ENCODE peak calls at places on chromosomes 13 and 19, in eight cellular contexts. C is Kasumi-1; Y is ACHN; K is lower leg skin; Z is SW480; M is NCI-H446; O is stomach; X is stimulated activated naive CD8-positive, alpha-beta T cell treated with anti-CD3 and anti-CD28 coated beads, Interleukin-15, Interleukin-2, amounts not matched to agents 100 U/mL and 50 U/mL, for 24 hours. W is an unnamed sample.

GRCh38 chr13:93227906-93228801 is 1.5 kb downstream of the GPC6 start:
- DNase-seq in C (no peak), Y (peak; percentile 76), K (no peak), Z (no peak), M (no peak), O (peak; percentile 28), X (no peak), W (no peak)

GRCh38 chr13:111114362-111115050 is 604 bp upstream of the ARHGEF7 start:
- DNase-seq in C (no peak), Y (no peak), K (peak; percentile 40), Z (peak; percentile 37), M (no peak), O (no peak), X (peak; percentile 10), W (no peak)

GRCh38 chr19:45782162-45782623 is at the start of gene DMPK:
- DNase-seq in C (no peak), Y (no peak), K (no peak), Z (no peak), M (no peak), O (no peak), X (no peak), W (no peak)

GRCh38 chr13:105410602-105411001 is 1124.9 kb downstream of the EFNB2 start:
- DNase-seq in C (no peak), Y (no peak), K (peak; percentile 25), Z (no peak), M (no peak), O (peak; percentile 67), X (peak; percentile 43), W (peak; percentile 32)

GRCh38 chr19:2059422-2060201 is 8.6 kb upstream of the MKNK2 start:
- DNase-seq in C (no peak), Y (peak; percentile 83), K (peak; percentile 66), Z (peak; percentile 90), M (no peak), O (peak; percentile 92), X (no peak), W (peak; percentile 88)

GRCh38 chr19:29576761-29577661 is 29.1 kb upstream of the POP4 start:
- DNase-seq in C (no peak), Y (peak; percentile 8), K (no peak), Z (no peak), M (no peak), O (no peak), X (peak; percentile 39), W (no peak)

GRCh38 chr13:26785845-26786630 is 25.5 kb upstream of the GPR12 start:
- DNase-seq in C (peak; percentile 40), Y (no peak), K (peak; percentile 34), Z (peak; percentile 18), M (peak; percentile 26), O (peak; percentile 28), X (peak; percentile 60), W (no peak)

GRCh38 chr13:51821666-51822065 is 17.7 kb upstream of the DHRS12 start:
- DNase-seq in C (peak; percentile 96), Y (no peak), K (no peak), Z (no peak), M (no peak), O (no peak), X (no peak), W (no peak)

W was measured in LoVo.